ENCODE peak calls at places on chromosomes 13 and 19, in four cellular contexts. E is Peyer's patch, P is K562, G is Karpas-422. C is an unnamed sample. For H3K9me3 and H3K27me3, the result is how much of the 10 kb centered on the place peaks cover.

GRCh38 chr19:31316201-31316951 is 32.9 kb downstream of the TSHZ3 start:
- DNase-seq in G (no peak), P (no peak), E (no peak), C (no peak)

GRCh38 chr19:19399733-19400438 is 5.6 kb upstream of the GATAD2A start:
- DNase-seq in G (no peak), P (no peak), E (no peak), C (no peak)

GRCh38 chr13:30850204-30850866 is 55.7 kb upstream of the MEDAG start:
- DNase-seq in P (no peak), G (no peak), E (no peak), C (no peak)

GRCh38 chr19:20247016-20247683 is 80.1 kb downstream of the ZNF486 start:
- DNase-seq in G (peak), E (no peak), P (no peak), C (peak)

GRCh38 chr19:40741527-40742390 is 8.5 kb downstream of the ACTMAP start:
- DNase-seq in E (no peak), P (peak), G (no peak), C (no peak)

GRCh38 chr13:51453308-51453958 is 597 bp upstream of the INTS6 start:
- DNase-seq in E (peak), P (peak), G (peak), C (peak)

GRCh38 chr13:48783831-48784230 is 130.1 kb downstream of the CYSLTR2 start:
- DNase-seq in E (no peak), G (no peak), P (no peak), C (no peak)

GRCh38 chr13:20360835-20361412 is 128.8 kb upstream of the GJB6 start:
- DNase-seq in G (no peak), P (no peak), E (no peak), C (no peak)

GRCh38 chr19:47020992-47021496 is 1.4 kb downstream of the NPAS1 start:
- DNase-seq in P (peak), E (no peak), G (no peak), C (no peak)

GRCh38 chr19:40744554-40745401 is 5.5 kb downstream of the ACTMAP start:
- DNase-seq in P (peak), G (peak), E (no peak), C (no peak)

DNA sequence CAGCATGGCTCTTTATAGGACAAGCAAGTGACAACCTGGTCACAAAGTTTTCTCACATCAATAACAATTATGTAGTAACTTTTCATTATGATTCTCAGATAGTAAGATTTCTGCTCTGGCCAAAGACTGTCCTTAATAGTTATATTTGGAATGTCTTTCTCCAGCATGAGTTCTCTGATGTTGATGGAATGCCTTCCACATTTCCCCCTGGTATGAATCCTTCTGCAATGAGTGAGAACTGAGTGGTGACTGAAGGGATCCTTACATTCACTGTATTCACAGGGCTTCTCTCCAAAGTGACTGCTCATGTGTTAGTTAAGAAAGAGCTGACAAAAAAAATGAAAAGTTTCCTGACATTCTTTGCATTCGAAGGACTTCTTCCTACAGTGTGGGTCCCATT is 13.2 kb downstream of the ZNF550 start:
- DNase-seq in G (no peak), E (no peak), P (no peak), C (no peak)
- H3K9me3 ChIP-seq in G (half or more), E (under half), P (under half), C (under half)

GRCh38 chr13:99977334-99977911 is 4.2 kb upstream of the ZIC2 start:
- DNase-seq in G (no peak), E (no peak), P (no peak), C (no peak)

GRCh38 chr13:99975626-99976025 is 4.1 kb upstream of the ZIC5 start:
- DNase-seq in E (no peak), G (no peak), P (no peak), C (no peak)

GRCh38 chr13:99974939-99975561 is 3.5 kb upstream of the ZIC5 start:
- DNase-seq in E (no peak), P (no peak), G (no peak), C (no peak)

GRCh38 chr13:99977912-99978780 is 3.4 kb upstream of the ZIC2 start:
- DNase-seq in E (no peak), P (no peak), G (no peak), C (no peak)

DNA sequence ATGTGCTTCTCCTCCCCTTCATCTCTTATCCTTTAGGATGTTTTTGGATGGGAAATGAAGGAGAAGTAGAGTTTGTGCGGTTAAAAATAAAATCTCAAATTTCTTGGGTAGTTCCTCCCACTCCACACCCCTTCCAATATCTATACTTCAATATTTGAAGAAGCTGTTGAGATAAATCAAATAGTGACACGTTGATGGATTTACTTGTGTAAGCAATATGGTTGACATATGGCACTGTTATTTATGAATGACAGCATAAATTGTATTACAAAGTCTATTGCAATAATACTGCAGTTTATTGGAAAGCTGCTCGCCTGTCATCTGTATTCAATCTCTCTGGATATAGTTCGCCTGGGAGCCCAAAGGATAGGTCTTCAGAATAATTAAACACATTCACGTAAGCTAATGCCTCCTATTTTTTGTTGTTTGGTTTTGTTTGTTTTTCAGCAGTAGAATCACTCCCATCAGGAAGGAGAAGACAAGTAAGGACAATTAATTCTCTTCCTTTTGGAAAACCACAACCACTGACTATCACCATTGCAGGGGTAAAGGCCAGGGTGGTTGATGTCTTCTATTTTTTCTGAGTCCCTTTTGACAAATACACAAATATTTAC is 5.0 kb upstream of the ZIC2 start:
- DNase-seq in P (no peak), E (no peak), G (no peak), C (no peak)
- H3K27me3 ChIP-seq in P (under half), E (under half), G (under half), C (half or more)

DNA sequence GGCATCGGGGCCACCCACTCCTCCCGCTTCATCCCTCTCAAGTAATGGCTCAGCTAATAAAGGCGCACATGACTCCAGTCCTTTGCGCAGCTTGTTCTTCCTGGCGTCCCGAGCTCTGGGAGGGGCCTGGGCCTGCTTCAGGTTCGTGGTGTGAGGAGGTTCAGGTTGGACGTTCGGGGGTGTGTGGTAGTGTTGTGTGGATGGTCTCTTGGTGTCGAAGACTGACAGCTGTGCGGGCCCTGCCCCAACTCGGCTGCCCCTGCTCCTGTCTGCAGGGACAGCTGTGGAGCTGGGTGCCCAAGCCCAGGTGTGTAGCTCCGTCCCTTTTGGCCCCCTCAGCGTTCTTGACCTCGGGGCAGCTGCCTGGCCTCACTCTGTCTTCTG is 2.2 kb downstream of the RPS15 start:
- DNase-seq in G (no peak), P (no peak), E (no peak), C (no peak)
- H3K4me3 ChIP-seq in G (no peak), P (peak), E (no peak), C (no peak)

GRCh38 chr19:12954150-12954962 is 2.7 kb downstream of the GADD45GIP1 start:
- DNase-seq in E (no peak), P (no peak), G (peak), C (no peak)
- H3K9me3 ChIP-seq in E (under half), P (under half), G (under half), C (under half)

DNA sequence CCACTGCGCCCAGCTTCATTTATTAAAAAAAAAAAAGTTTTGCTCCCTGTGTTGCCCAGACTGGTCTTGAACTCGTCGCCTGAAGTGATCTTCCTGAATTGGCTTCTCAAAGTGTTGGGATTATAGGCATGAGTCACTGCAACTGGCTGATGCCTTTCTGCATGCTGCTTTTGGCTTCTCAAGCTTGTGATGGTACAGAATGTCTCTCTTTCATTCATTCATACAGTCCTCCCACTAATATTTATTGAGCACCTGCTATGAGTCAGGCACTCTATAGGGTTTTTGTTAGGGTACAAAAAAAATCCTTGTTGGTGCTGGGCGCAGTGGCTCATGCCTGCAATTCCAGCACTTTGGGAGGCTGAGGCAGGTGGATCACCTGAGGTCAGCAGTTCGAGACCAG is 9.0 kb downstream of the TSPAN16 start:
- DNase-seq in E (no peak), G (peak), P (no peak), C (no peak)
- H3K27me3 ChIP-seq in E (under half), G (under half), P (under half), C (under half)

GRCh38 chr19:37563518-37563917 is 31.1 kb downstream of the ZNF571 start:
- DNase-seq in G (no peak), P (no peak), E (no peak), C (no peak)
- H3K4me3 ChIP-seq in G (no peak), P (no peak), E (no peak), C (no peak)

GRCh38 chr19:23547816-23548430 is 139.1 kb downstream of the ZNF675 start:
- DNase-seq in G (no peak), P (no peak), E (no peak), C (no peak)
- H3K9me3 ChIP-seq in G (under half), P (under half), E (under half), C (under half)

DNA sequence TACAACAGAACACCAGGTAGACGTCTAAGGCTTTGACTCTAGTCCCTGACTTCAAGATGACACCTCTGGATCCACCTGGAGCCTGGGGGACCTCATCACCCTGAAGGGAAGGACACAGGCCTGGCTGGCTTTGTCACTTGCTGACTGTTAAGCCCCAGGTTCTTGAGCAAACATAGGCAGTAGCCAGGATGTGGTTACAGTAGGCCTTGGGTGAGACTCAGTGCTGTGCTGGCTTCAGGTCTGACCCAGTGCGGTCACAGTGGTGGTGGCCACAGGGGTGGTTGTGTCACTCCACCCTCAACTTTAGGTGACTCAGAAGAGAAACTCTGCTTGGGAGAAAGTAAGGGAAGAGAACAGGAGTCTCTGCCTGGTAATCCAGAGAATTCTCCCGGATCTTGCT is 497.8 kb downstream of the UQCRFS1 start:
- DNase-seq in E (no peak), P (no peak), G (no peak), C (no peak)
- H3K27me3 ChIP-seq in E (under half), P (under half), G (under half), C (under half)

GRCh38 chr13:113649212-113649611 is 8.8 kb downstream of the ATP4B start:
- DNase-seq in E (peak), P (no peak), G (no peak), C (no peak)
- H3K4me3 ChIP-seq in E (no peak), P (no peak), G (no peak), C (no peak)

GRCh38 chr19:23771348-23771747 is 12.7 kb upstream of the ZNF681 start:
- DNase-seq in G (no peak), P (no peak), E (no peak), C (no peak)
- H3K9me3 ChIP-seq in G (under half), P (under half), E (under half), C (under half)